ENCODE peak calls at places on chromosomes 1 and 21, in nine cellular contexts. K is head of caudate nucleus; Z is NCI-H1105; B is fibroblast of pulmonary artery; W is GM19239; M is GM23248; U is AG04450; X is stimulated activated CD4-positive, alpha-beta T cell treated with anti-CD3 and anti-CD28 coated beads, Interleukin-4, amount 100 ng/mL, for 24 hours; G is activated naive CD4-positive, alpha-beta T cell treated with Interleukin-2 at 50 U/mL for 16 hours. R is an unnamed sample.

GRCh38 chr1:61226791-61227567 is 144.6 kb downstream of the NFIA start:
- DNase-seq in K (no peak), Z (peak; percentile 96), B (no peak), W (no peak), M (peak; percentile 48), U (no peak), X (no peak), G (no peak), R (peak; percentile 42)

GRCh38 chr1:212700892-212701819 is 1.5 kb upstream of the BATF3 start:
- DNase-seq in K (peak; percentile 56), Z (no peak), B (peak; percentile 56), W (no peak), M (peak; percentile 75), U (peak; percentile 15), X (peak; percentile 44), G (peak; percentile 58), R (no peak)

GRCh38 chr1:172951728-172952365 is 98.9 kb downstream of the TNFSF18 start:
- DNase-seq in K (no peak), Z (no peak), B (peak; percentile 86), W (no peak), M (peak; percentile 44), U (no peak), X (no peak), G (no peak), R (no peak)

GRCh38 chr1:113002297-113002696 is 46.3 kb upstream of the SLC16A1 start:
- DNase-seq in K (no peak), Z (no peak), B (no peak), W (no peak), M (no peak), U (no peak), X (no peak), G (no peak), R (no peak)

GRCh38 chr1:92834617-92835016 is 2.8 kb downstream of the RPL5 start:
- DNase-seq in K (no peak), Z (no peak), B (no peak), W (no peak), M (no peak), U (no peak), X (no peak), G (no peak), R (no peak)

GRCh38 chr1:232793944-232794343 is 11.3 kb upstream of the MAP10 start:
- DNase-seq in K (no peak), Z (no peak), B (peak; percentile 32), W (no peak), M (peak; percentile 81), U (peak; percentile 34), X (no peak), G (no peak), R (no peak)

GRCh38 chr1:217585577-217585976 is 45.3 kb downstream of the GPATCH2 start:
- DNase-seq in K (no peak), Z (no peak), B (peak; percentile 23), W (no peak), M (no peak), U (no peak), X (no peak), G (no peak), R (no peak)

GRCh38 chr1:234956821-234957329 is 171.8 kb downstream of the TOMM20 start:
- DNase-seq in K (no peak), Z (no peak), B (no peak), W (no peak), M (no peak), U (no peak), X (no peak), G (no peak), R (peak; percentile 89)

GRCh38 chr1:180358649-180359048 is 128.6 kb downstream of the LHX4 start:
- DNase-seq in K (no peak), Z (peak; percentile 55), B (peak; percentile 51), W (no peak), M (no peak), U (no peak), X (no peak), G (no peak), R (no peak)

GRCh38 chr1:16145030-16145987 is 10.6 kb downstream of the EPHA2 start:
- DNase-seq in K (no peak), Z (peak; percentile 76), B (peak; percentile 92), W (no peak), M (peak; percentile 98), U (peak; percentile 66), X (no peak), G (no peak), R (no peak)

GRCh38 chr1:60970081-60970509 is 112.3 kb upstream of the NFIA start:
- DNase-seq in K (no peak), Z (no peak), B (peak; percentile 53), W (no peak), M (peak; percentile 56), U (no peak), X (no peak), G (no peak), R (peak; percentile 19)

GRCh38 chr1:205447457-205448415 is 8.1 kb downstream of the BLACAT1 start:
- DNase-seq in K (no peak), Z (no peak), B (peak; percentile 43), W (no peak), M (no peak), U (no peak), X (no peak), G (no peak), R (no peak)

GRCh38 chr1:3034728-3035610 is 13.7 kb downstream of the ACTRT2 start:
- DNase-seq in K (peak; percentile 28), Z (no peak), B (no peak), W (no peak), M (no peak), U (no peak), X (no peak), G (no peak), R (no peak)

GRCh38 chr1:159889202-159889601 is 10.8 kb downstream of the CFAP45 start:
- DNase-seq in K (no peak), Z (no peak), B (no peak), W (no peak), M (no peak), U (no peak), X (no peak), G (no peak), R (no peak)

GRCh38 chr1:228012555-228012954 is 5.8 kb downstream of the WNT3A start:
- DNase-seq in K (no peak), Z (no peak), B (no peak), W (no peak), M (no peak), U (no peak), X (no peak), G (no peak), R (no peak)

GRCh38 chr1:172629638-172630037 is 29.3 kb upstream of the FASLG start:
- DNase-seq in K (no peak), Z (no peak), B (no peak), W (no peak), M (no peak), U (no peak), X (no peak), G (no peak), R (no peak)

GRCh38 chr1:177164380-177165068 is at the start of gene ASTN1:
- DNase-seq in K (peak; percentile 44), Z (peak; percentile 42), B (no peak), W (no peak), M (peak; percentile 25), U (no peak), X (no peak), G (no peak), R (no peak)

GRCh38 chr1:226532553-226532952 is 16.0 kb upstream of the STUM start:
- DNase-seq in K (no peak), Z (no peak), B (no peak), W (no peak), M (no peak), U (no peak), X (no peak), G (no peak), R (no peak)

GRCh38 chr1:224380003-224380402 is 23.3 kb downstream of the CNIH4 start:
- DNase-seq in K (no peak), Z (no peak), B (no peak), W (no peak), M (no peak), U (no peak), X (peak; percentile 50), G (peak; percentile 50), R (no peak)

GRCh38 chr1:228799929-228800328 is 64.7 kb downstream of the RHOU start:
- DNase-seq in K (no peak), Z (no peak), B (no peak), W (no peak), M (no peak), U (no peak), X (no peak), G (no peak), R (no peak)

GRCh38 chr1:5239911-5240310 is 585.5 kb downstream of the AJAP1 start:
- DNase-seq in K (no peak), Z (no peak), B (no peak), W (no peak), M (no peak), U (no peak), X (no peak), G (no peak), R (no peak)

GRCh38 chr1:159765806-159766205 is 15.0 kb upstream of the DUSP23 start:
- DNase-seq in K (no peak), Z (no peak), B (no peak), W (no peak), M (no peak), U (no peak), X (no peak), G (no peak), R (no peak)

GRCh38 chr1:33517596-33518250 is 45.3 kb downstream of the ZSCAN20 start:
- DNase-seq in K (no peak), Z (no peak), B (no peak), W (no peak), M (peak; percentile 13), U (peak; percentile 47), X (no peak), G (no peak), R (no peak)

GRCh38 chr1:163928080-163928479 is 606.3 kb downstream of the NUF2 start:
- DNase-seq in K (no peak), Z (no peak), B (no peak), W (no peak), M (no peak), U (no peak), X (no peak), G (no peak), R (peak; percentile 4)

GRCh38 chr1:28056129-28056925 is 32.1 kb downstream of the EYA3 start:
- DNase-seq in K (no peak), Z (no peak), B (no peak), W (no peak), M (no peak), U (no peak), X (peak; percentile 74), G (peak; percentile 72), R (no peak)

GRCh38 chr21:44294391-44295162 is 5.3 kb upstream of the PFKL start:
- DNase-seq in K (peak; percentile 46), Z (no peak), B (peak; percentile 51), W (no peak), M (peak; percentile 67), U (no peak), X (no peak), G (no peak), R (no peak)

GRCh38 chr1:198496216-198497143 is 44.0 kb downstream of the ATP6V1G3 start:
- DNase-seq in K (no peak), Z (no peak), B (peak; percentile 47), W (no peak), M (peak; percentile 84), U (no peak), X (no peak), G (no peak), R (no peak)

GRCh38 chr1:171754381-171754705 is 12.5 kb upstream of the VAMP4 start:
- DNase-seq in K (no peak), Z (no peak), B (peak; percentile 43), W (no peak), M (peak; percentile 81), U (peak; percentile 85), X (no peak), G (no peak), R (no peak)

GRCh38 chr1:246161626-246162025 is 345.5 kb downstream of the SMYD3 start:
- DNase-seq in K (no peak), Z (no peak), B (peak; percentile 81), W (no peak), M (peak; percentile 86), U (peak; percentile 38), X (no peak), G (no peak), R (no peak)

GRCh38 chr1:85199667-85200366 is 999 bp downstream of the SYDE2 start:
- DNase-seq in K (no peak), Z (no peak), B (no peak), W (no peak), M (no peak), U (no peak), X (no peak), G (no peak), R (no peak)

GRCh38 chr21:15134711-15135110 is 69.9 kb upstream of the NRIP1 start:
- DNase-seq in K (no peak), Z (no peak), B (no peak), W (no peak), M (no peak), U (no peak), X (no peak), G (no peak), R (no peak)